ENCODE peak calls at places on chromosomes 16 and 17, in eight cellular contexts. K, Y, C, D, W, M, P and J are unnamed samples.

GRCh38 chr17:64001091-64001579 is 3.0 kb downstream of the PRR29 start:
- DNase-seq in K (no peak), Y (no peak), C (no peak), D (no peak), W (no peak), M (no peak), P (no peak), J (no peak)

GRCh38 chr16:79767597-79768280 is 167.2 kb upstream of the MAF start:
- DNase-seq in K (no peak), Y (no peak), C (no peak), D (no peak), W (no peak), M (peak; percentile 34), P (no peak), J (peak; percentile 47)

GRCh38 chr17:36182176-36183000 is 6.0 kb upstream of the TBC1D3B start:
- DNase-seq in K (no peak), Y (no peak), C (no peak), D (peak; percentile 19), W (no peak), M (peak; percentile 13), P (no peak), J (peak; percentile 17)

GRCh38 chr16:21645261-21645721 is 7.1 kb downstream of the IGSF6 start:
- DNase-seq in K (no peak), Y (no peak), C (peak; percentile 69), D (no peak), W (peak; percentile 43), M (no peak), P (no peak), J (no peak)

GRCh38 chr17:45170976-45171337 is 9.3 kb downstream of the HEXIM2 start:
- DNase-seq in K (peak; percentile 62), Y (peak; percentile 44), C (no peak), D (peak; percentile 42), W (peak; percentile 52), M (no peak), P (no peak), J (peak; percentile 82)

GRCh38 chr17:76079577-76080206 is 710 bp downstream of the ZACN start:
- DNase-seq in K (no peak), Y (no peak), C (no peak), D (no peak), W (no peak), M (no peak), P (peak; percentile 32), J (no peak)

GRCh38 chr16:11250091-11250785 is 5.8 kb downstream of the SOCS1 start:
- DNase-seq in K (no peak), Y (no peak), C (no peak), D (no peak), W (peak; percentile 78), M (no peak), P (no peak), J (no peak)

GRCh38 chr16:10751291-10751697 is 7.7 kb downstream of the NUBP1 start:
- DNase-seq in K (no peak), Y (no peak), C (no peak), D (no peak), W (no peak), M (no peak), P (no peak), J (no peak)

GRCh38 chr16:898761-899677 is 71.8 kb downstream of the LMF1 start:
- DNase-seq in K (no peak), Y (no peak), C (no peak), D (no peak), W (no peak), M (no peak), P (no peak), J (no peak)

GRCh38 chr17:41511130-41511529 is 5.7 kb upstream of the KRT13 start:
- DNase-seq in K (no peak), Y (no peak), C (no peak), D (no peak), W (no peak), M (no peak), P (peak; percentile 96), J (no peak)

GRCh38 chr17:76840884-76841775 is 27.1 kb upstream of the MGAT5B start:
- DNase-seq in K (no peak), Y (no peak), C (no peak), D (no peak), W (no peak), M (no peak), P (peak; percentile 35), J (no peak)

GRCh38 chr16:62755938-62756337 is 719.7 kb upstream of the CDH8 start:
- DNase-seq in K (no peak), Y (no peak), C (no peak), D (no peak), W (no peak), M (no peak), P (no peak), J (no peak)

DNA sequence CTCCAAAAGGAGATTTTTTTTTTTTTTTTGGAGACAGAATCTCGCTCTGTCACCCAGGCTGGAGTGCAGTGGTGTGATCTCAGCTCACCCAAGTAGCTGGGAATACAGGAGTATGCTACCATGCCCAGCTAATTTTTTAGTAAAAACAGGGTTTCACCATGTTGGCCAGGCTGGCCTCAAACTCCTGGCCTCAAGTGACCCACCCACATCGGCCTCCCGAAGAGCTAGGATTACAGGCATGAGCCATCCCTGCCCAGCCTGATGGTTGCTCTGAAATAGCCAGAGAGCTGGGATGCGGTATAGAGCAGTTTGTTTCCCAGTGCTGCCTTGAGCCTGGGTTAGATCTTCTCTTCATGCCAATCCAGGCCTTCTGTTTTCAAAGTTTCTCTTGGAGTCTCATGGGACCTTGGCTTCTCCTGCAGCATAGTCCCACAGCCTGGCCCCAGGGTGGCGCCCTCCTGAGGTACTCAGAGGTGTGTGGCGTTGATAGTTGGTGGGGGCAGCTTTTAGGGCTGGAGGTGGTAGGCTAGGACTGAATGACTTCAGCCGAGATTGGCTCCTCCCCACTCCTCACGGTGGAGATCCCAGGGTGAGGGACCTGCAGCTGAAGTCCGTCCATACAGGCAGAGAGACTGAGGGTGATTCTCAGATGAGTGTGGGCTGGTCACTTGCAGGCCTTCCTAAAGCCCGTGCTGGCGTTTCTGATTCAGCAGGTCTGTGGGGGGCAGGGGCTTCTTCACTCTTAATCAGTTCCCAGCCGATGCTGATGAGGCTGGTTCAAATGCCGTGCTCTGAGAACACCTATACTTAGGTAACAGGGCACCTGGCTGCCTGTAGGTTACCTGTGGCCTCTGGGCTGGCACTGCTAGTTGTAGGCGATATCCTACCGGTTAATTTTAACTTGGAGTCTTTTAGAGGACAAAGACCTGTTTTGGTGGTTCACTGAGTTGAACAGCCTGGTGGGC is 52.0 kb downstream of the TNFRSF13B start:
- DNase-seq in K (no peak), Y (no peak), C (no peak), D (no peak), W (no peak), M (no peak), P (no peak), J (no peak)
- TF ChIP-seq CTCF in K (no peak), Y (peak; percentile 46), C (no peak), D (no peak), W (no peak), M (no peak), P (peak; percentile 14), J (no peak)

GRCh38 chr17:74832421-74832820 is 27.3 kb downstream of the GRIN2C start:
- DNase-seq in K (no peak), Y (no peak), C (no peak), D (no peak), W (no peak), M (no peak), P (no peak), J (no peak)
- H3K36me3 ChIP-seq in K (no peaks in the 10 kb centered on the region), Y (no peaks in the 10 kb centered on the region), C (peaks cover 3% of the 10 kb centered on the region), D (peaks cover 2% of the 10 kb centered on the region), W (peaks cover 13% of the 10 kb centered on the region), M (no peaks in the 10 kb centered on the region), P (no peaks in the 10 kb centered on the region), J (no peaks in the 10 kb centered on the region)

DNA sequence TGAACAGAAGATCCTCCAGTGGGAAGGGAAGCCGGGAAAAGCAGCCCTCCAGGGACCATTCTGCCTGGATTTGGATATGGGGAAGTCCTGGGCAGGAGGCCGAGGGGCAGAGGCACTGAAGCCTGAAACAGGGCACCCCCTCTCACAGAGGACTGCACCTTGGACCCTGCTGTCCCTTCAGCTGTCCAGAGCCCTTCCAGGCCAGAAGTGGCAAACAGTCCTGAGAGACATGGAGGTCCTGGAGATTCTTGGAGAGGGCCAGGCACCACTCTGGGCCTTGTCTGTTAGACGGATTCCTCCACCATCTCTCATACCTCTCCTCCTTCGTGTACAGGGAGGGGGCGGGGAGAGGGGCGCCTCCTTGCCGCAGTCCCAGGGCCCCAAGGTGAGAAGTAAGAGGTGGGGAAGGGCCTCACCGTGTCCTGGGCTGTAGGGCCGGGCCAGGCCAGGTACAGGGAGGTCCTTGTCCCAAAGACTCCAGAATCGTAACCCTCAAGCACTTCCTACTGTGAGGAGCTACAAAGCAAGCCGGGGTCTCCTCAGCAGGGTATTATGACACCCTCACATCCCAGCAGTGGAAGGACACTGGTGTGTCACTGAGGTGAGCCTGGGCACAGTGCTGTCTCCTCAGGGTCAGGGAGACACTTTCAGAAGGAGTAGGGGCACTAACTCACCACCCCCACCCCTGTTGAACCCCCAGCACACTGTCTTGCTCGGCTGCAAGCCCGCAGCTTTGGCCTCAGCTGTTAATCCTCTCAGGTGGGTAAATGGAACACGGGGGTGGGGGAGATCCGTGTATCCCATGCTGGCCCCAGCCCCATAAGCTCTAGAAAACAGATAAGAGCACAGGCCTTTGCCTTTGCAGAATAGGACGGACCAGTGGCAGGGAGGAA is 16.6 kb upstream of the TBX2 start:
- DNase-seq in K (no peak), Y (no peak), C (no peak), D (no peak), W (no peak), M (no peak), P (no peak), J (no peak)
- TF ChIP-seq POLR2A in K (no peak), Y (no peak), C (no peak), D (no peak), W (no peak), M (no peak), P (no peak), J (no peak)

GRCh38 chr17:33896309-33896708 is 358.8 kb upstream of the CCL2 start:
- DNase-seq in K (no peak), Y (no peak), C (no peak), D (no peak), W (no peak), M (no peak), P (no peak), J (no peak)
- TF ChIP-seq CTCF in K (no peak), Y (no peak), C (no peak), D (no peak), W (no peak), M (no peak), P (no peak), J (no peak)